ENCODE peak calls at places on chromosomes 5 and 9, in ten cellular contexts. W, A, S, H, E, J, N, B, Y and I are unnamed samples.

GRCh38 chr5:14816999-14817761 is 54.4 kb downstream of the ANKH start:
- DNase-seq in W (no peak), A (peak; percentile 69), S (peak; percentile 81), H (no peak), E (no peak), J (no peak), N (no peak), B (peak; percentile 91), Y (no peak), I (no peak)

GRCh38 chr9:24073237-24073636 is 247.2 kb upstream of the ELAVL2 start:
- DNase-seq in W (no peak), A (no peak), S (no peak), H (no peak), E (no peak), J (no peak), N (no peak), B (no peak), Y (no peak), I (no peak)

GRCh38 chr9:754150-754931 is 87.2 kb upstream of the DMRT1 start:
- DNase-seq in W (no peak), A (no peak), S (no peak), H (no peak), E (no peak), J (no peak), N (no peak), B (no peak), Y (no peak), I (no peak)

GRCh38 chr9:135811796-135812195 is 95.5 kb downstream of the CAMSAP1 start:
- DNase-seq in W (no peak), A (no peak), S (no peak), H (no peak), E (no peak), J (no peak), N (no peak), B (peak; percentile 9), Y (no peak), I (no peak)

GRCh38 chr9:36050472-36050871 is 13.8 kb downstream of the RECK start:
- DNase-seq in W (no peak), A (no peak), S (no peak), H (no peak), E (no peak), J (no peak), N (no peak), B (no peak), Y (no peak), I (no peak)

GRCh38 chr9:77735515-77735914 is 87.4 kb upstream of the GNA14 start:
- DNase-seq in W (no peak), A (no peak), S (no peak), H (no peak), E (no peak), J (no peak), N (no peak), B (peak; percentile 72), Y (no peak), I (no peak)

GRCh38 chr5:27748847-27749246 is 710.5 kb upstream of the CDH9 start:
- DNase-seq in W (no peak), A (no peak), S (no peak), H (no peak), E (no peak), J (no peak), N (no peak), B (peak; percentile 1), Y (no peak), I (no peak)

GRCh38 chr5:10689391-10690081 is 71.5 kb downstream of the DAP start:
- DNase-seq in W (peak; percentile 8), A (no peak), S (no peak), H (no peak), E (no peak), J (no peak), N (no peak), B (peak; percentile 36), Y (no peak), I (no peak)

GRCh38 chr5:55044093-55044492 is 20.0 kb downstream of the GZMK start:
- DNase-seq in W (no peak), A (no peak), S (no peak), H (no peak), E (no peak), J (no peak), N (no peak), B (no peak), Y (no peak), I (no peak)

GRCh38 chr9:127497656-127498290 is 46.5 kb downstream of the LRSAM1 start:
- DNase-seq in W (no peak), A (no peak), S (no peak), H (no peak), E (no peak), J (no peak), N (no peak), B (no peak), Y (no peak), I (no peak)

GRCh38 chr9:127494304-127494702 is 43.0 kb downstream of the LRSAM1 start:
- DNase-seq in W (no peak), A (no peak), S (peak; percentile 62), H (no peak), E (no peak), J (no peak), N (no peak), B (no peak), Y (no peak), I (no peak)

GRCh38 chr9:127496974-127497373 is 45.7 kb downstream of the LRSAM1 start:
- DNase-seq in W (no peak), A (no peak), S (no peak), H (no peak), E (no peak), J (no peak), N (no peak), B (no peak), Y (no peak), I (no peak)

GRCh38 chr9:127493592-127494303 is 42.4 kb downstream of the LRSAM1 start:
- DNase-seq in W (no peak), A (no peak), S (no peak), H (no peak), E (no peak), J (no peak), N (no peak), B (no peak), Y (no peak), I (no peak)

GRCh38 chr9:127495884-127496555 is 44.7 kb downstream of the LRSAM1 start:
- DNase-seq in W (no peak), A (no peak), S (no peak), H (no peak), E (no peak), J (no peak), N (no peak), B (no peak), Y (no peak), I (no peak)
- TF ChIP-seq CTCF in W (no peak), A (no peak), S (no peak), H (no peak), E (no peak), J (peak; percentile 4), N (no peak), B (no peak), Y (no peak), I (no peak)

DNA sequence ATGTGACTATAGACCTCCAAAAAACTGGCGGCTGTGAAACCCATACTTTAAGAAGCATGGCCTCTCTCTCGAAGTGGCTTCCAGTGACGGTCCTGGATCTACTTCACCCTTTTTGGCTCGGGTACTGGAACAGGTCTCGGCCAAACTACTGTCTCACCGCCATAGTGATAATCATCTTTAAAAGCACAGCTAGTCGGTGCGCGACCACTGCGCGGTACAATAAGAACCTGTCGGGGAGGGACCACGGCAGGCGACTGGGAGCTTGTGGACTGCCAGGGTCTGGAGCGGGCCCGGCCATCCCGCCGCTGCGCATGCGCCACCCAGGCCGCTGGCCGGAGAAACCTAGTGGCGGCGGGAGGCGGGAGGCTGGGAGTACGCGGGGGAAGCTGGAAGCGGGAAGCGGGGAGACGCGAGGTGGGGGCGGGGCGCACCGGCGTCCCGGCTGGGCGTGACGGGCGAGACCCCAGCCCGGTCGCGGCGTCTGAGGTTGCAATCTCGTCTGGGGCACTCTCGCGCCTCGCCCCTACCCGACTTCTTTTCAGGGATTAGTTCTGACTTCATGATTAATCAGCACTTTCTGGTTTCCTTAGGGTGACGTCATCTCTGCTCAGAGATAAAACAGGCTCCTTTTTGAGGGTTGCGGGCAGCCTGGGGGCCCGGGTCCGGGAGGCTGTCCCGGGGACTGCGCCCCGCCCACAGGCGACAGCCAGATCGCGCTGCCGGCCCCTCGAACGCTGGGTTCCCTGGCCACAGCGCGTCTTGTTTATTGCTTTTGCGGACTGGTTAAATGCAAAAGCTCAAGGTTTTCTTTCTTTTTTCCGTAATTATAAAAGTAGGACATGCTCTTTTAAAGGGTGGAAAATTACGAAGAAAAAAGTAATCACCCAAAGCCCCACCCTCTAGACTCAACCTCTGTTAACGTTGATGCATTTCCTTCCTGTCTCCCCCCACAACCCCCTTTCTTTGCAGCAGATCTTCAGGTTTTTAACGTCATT is 266.8 kb downstream of the CWC27 start:
- DNase-seq in W (peak; percentile 88), A (peak; percentile 75), S (peak; percentile 97), H (peak; percentile 58), E (peak; percentile 69), J (peak; percentile 95), N (peak; percentile 91), B (peak; percentile 94), Y (peak; percentile 91), I (peak; percentile 90)
- TF ChIP-seq CTCF in W (no peak), A (no peak), S (no peak), H (no peak), E (no peak), J (peak; percentile 38), N (no peak), B (no peak), Y (no peak), I (peak; percentile 23)

GRCh38 chr5:169268019-169268418 is 32.9 kb downstream of the SLIT3 start:
- DNase-seq in W (no peak), A (peak; percentile 91), S (peak; percentile 51), H (no peak), E (no peak), J (no peak), N (no peak), B (no peak), Y (no peak), I (no peak)

GRCh38 chr5:169272111-169272510 is 28.8 kb downstream of the SLIT3 start:
- DNase-seq in W (no peak), A (no peak), S (no peak), H (no peak), E (no peak), J (no peak), N (no peak), B (no peak), Y (no peak), I (no peak)

GRCh38 chr5:169272731-169273401 is 28.1 kb downstream of the SLIT3 start:
- DNase-seq in W (no peak), A (no peak), S (no peak), H (no peak), E (no peak), J (no peak), N (no peak), B (no peak), Y (no peak), I (no peak)

GRCh38 chr5:169273451-169273850 is 27.5 kb downstream of the SLIT3 start:
- DNase-seq in W (no peak), A (no peak), S (no peak), H (no peak), E (no peak), J (no peak), N (no peak), B (no peak), Y (no peak), I (no peak)

GRCh38 chr5:169270827-169271226 is 30.1 kb downstream of the SLIT3 start:
- DNase-seq in W (no peak), A (no peak), S (no peak), H (no peak), E (no peak), J (no peak), N (no peak), B (no peak), Y (no peak), I (no peak)
- TF ChIP-seq CTCF in W (no peak), A (no peak), S (no peak), H (no peak), E (no peak), J (no peak), N (no peak), B (no peak), Y (no peak), I (no peak)

GRCh38 chr5:125829349-125829748 is 593.9 kb upstream of the GRAMD2B start:
- DNase-seq in W (no peak), A (no peak), S (no peak), H (no peak), E (no peak), J (no peak), N (no peak), B (no peak), Y (no peak), I (no peak)
- TF ChIP-seq CTCF in W (no peak), A (no peak), S (no peak), H (no peak), E (no peak), J (no peak), N (no peak), B (no peak), Y (no peak), I (no peak)